ENCODE peak calls at places on chromosomes 3 and 15, in five cellular contexts. Z is activated CD8-positive, alpha-beta memory T cell treated with anti-CD3 and anti-CD28 coated beads for 48 hours; F is HT1080; S is effector CD4-positive, alpha-beta T cell; V is GM03348. J is an unnamed sample.

GRCh38 chr3:146593776-146594175 is 11.4 kb downstream of the PLSCR5 start:
- DNase-seq in Z (no peak), F (no peak), S (no peak), V (no peak), J (no peak)

GRCh38 chr3:184590795-184591194 is 29.2 kb downstream of the EPHB3 start:
- DNase-seq in Z (no peak), F (peak), S (no peak), V (no peak), J (no peak)

GRCh38 chr15:88871313-88871712 is 24.0 kb downstream of the HAPLN3 start:
- DNase-seq in Z (no peak), F (no peak), S (no peak), V (no peak), J (no peak)

GRCh38 chr3:169390741-169391300 is 272.7 kb downstream of the MECOM start:
- DNase-seq in Z (no peak), F (no peak), S (no peak), V (no peak), J (no peak)

GRCh38 chr3:33008282-33008681 is 56.8 kb downstream of the CCR4 start:
- DNase-seq in Z (no peak), F (no peak), S (no peak), V (no peak), J (peak)

GRCh38 chr3:104951426-104951825 is 415.3 kb upstream of the ALCAM start:
- DNase-seq in Z (no peak), F (no peak), S (no peak), V (no peak), J (no peak)

GRCh38 chr3:51975857-51976549 is 1.1 kb downstream of the ABHD14A start:
- DNase-seq in Z (no peak), F (peak), S (peak), V (peak), J (no peak)

GRCh38 chr3:122969585-122970453 is 57.7 kb downstream of the SEMA5B start:
- DNase-seq in Z (no peak), F (no peak), S (no peak), V (peak), J (no peak)

GRCh38 chr15:78107471-78107870 is 15.1 kb downstream of the SH2D7 start:
- DNase-seq in Z (no peak), F (no peak), S (no peak), V (no peak), J (no peak)

GRCh38 chr15:74808840-74809229 is 3.8 kb upstream of the LMAN1L start:
- DNase-seq in Z (no peak), F (no peak), S (no peak), V (no peak), J (no peak)

GRCh38 chr3:14536837-14537589 is 3.1 kb downstream of the GRIP2 start:
- DNase-seq in Z (no peak), F (no peak), S (no peak), V (no peak), J (no peak)

GRCh38 chr3:196531418-196531817 is 16.3 kb upstream of the SMCO1 start:
- DNase-seq in Z (no peak), F (no peak), S (no peak), V (no peak), J (no peak)

GRCh38 chr15:84910928-84911623 is 26.6 kb downstream of the SLC28A1 start:
- DNase-seq in Z (no peak), F (no peak), S (no peak), V (no peak), J (no peak)

GRCh38 chr15:37125143-37125542 is 24.8 kb upstream of the MEIS2 start:
- DNase-seq in Z (no peak), F (no peak), S (no peak), V (no peak), J (no peak)

GRCh38 chr3:110381992-110382391 is 689.6 kb upstream of the NECTIN3 start:
- DNase-seq in Z (no peak), F (peak), S (no peak), V (no peak), J (no peak)

GRCh38 chr3:46715507-46716175 is 2.0 kb downstream of the PRSS50 start:
- DNase-seq in Z (no peak), F (no peak), S (no peak), V (no peak), J (no peak)

GRCh38 chr3:168085491-168086119 is 10.1 kb downstream of the GOLIM4 start:
- DNase-seq in Z (no peak), F (peak), S (no peak), V (no peak), J (no peak)

GRCh38 chr3:177361042-177361938 is 164.0 kb upstream of the TBL1XR1 start:
- DNase-seq in Z (no peak), F (no peak), S (no peak), V (no peak), J (no peak)

GRCh38 chr15:101773496-101774100 is 29.7 kb upstream of the OR4F6 start:
- DNase-seq in Z (no peak), F (no peak), S (no peak), V (no peak), J (no peak)

GRCh38 chr15:39747326-39747725 is 35.3 kb downstream of the FSIP1 start:
- DNase-seq in Z (no peak), F (peak), S (no peak), V (peak), J (no peak)

GRCh38 chr3:124964432-124964831 is 29.9 kb upstream of the MUC13 start:
- DNase-seq in Z (no peak), F (no peak), S (no peak), V (no peak), J (no peak)

GRCh38 chr3:123081718-123082369 is 15.0 kb downstream of the PDIA5 start:
- DNase-seq in Z (no peak), F (no peak), S (no peak), V (no peak), J (no peak)

GRCh38 chr3:188439080-188439479 is 285.1 kb downstream of the LPP start:
- DNase-seq in Z (no peak), F (peak), S (peak), V (no peak), J (peak)

GRCh38 chr3:71438904-71439303 is 144.6 kb downstream of the FOXP1 start:
- DNase-seq in Z (no peak), F (no peak), S (no peak), V (no peak), J (no peak)

GRCh38 chr15:28098766-28099554 is at the start of gene OCA2:
- DNase-seq in Z (no peak), F (no peak), S (peak), V (peak), J (peak)

J was measured in naive thymus-derived CD8-positive, alpha-beta T cell.